ENCODE peak calls at places on chromosomes 1 and 21, in six cellular contexts. Y is uterus, V is adipocyte, L is A549, D is AG10803, A is lower leg skin. P is an unnamed sample.

GRCh38 chr1:222105393-222105737 is 363.5 kb upstream of the DUSP10 start:
- DNase-seq in Y (no peak), V (no peak), L (peak), D (no peak), A (no peak), P (no peak)

GRCh38 chr1:23004112-23004511 is 11.5 kb downstream of the TEX46 start:
- DNase-seq in Y (no peak), V (no peak), L (no peak), D (no peak), A (no peak), P (no peak)

GRCh38 chr1:117967900-117968299 is 38.4 kb downstream of the WDR3 start:
- DNase-seq in Y (no peak), V (peak), L (no peak), D (peak), A (no peak), P (no peak)

GRCh38 chr21:36640260-36641244 is 58.4 kb upstream of the SIM2 start:
- DNase-seq in Y (no peak), V (no peak), L (no peak), D (no peak), A (no peak), P (no peak)

GRCh38 chr1:172678990-172679772 is 20.3 kb downstream of the FASLG start:
- DNase-seq in Y (no peak), V (no peak), L (no peak), D (no peak), A (no peak), P (no peak)

GRCh38 chr1:25098717-25099116 is 133.6 kb downstream of the SYF2 start:
- DNase-seq in Y (no peak), V (no peak), L (no peak), D (no peak), A (no peak), P (no peak)

GRCh38 chr1:76868154-76868882 is 1.0 kb downstream of the ST6GALNAC5 start:
- DNase-seq in Y (peak), V (peak), L (peak), D (peak), A (no peak), P (peak)

GRCh38 chr1:218259800-218260199 is 25.3 kb upstream of the RRP15 start:
- DNase-seq in Y (no peak), V (no peak), L (peak), D (no peak), A (no peak), P (no peak)

GRCh38 chr1:116521186-116521585 is 49.6 kb downstream of the CD58 start:
- DNase-seq in Y (no peak), V (peak), L (no peak), D (peak), A (no peak), P (no peak)

GRCh38 chr1:33349778-33350610 is 29.1 kb upstream of the A3GALT2 start:
- DNase-seq in Y (peak), V (peak), L (peak), D (peak), A (peak), P (peak)

GRCh38 chr1:75985827-75986226 is 53.6 kb upstream of the ASB17 start:
- DNase-seq in Y (no peak), V (peak), L (peak), D (no peak), A (no peak), P (no peak)

GRCh38 chr1:171484760-171485374 is 463 bp upstream of the PRRC2C start:
- DNase-seq in Y (no peak), V (no peak), L (no peak), D (no peak), A (no peak), P (no peak)

GRCh38 chr1:22318279-22318983 is 133.2 kb upstream of the ZBTB40 start:
- DNase-seq in Y (no peak), V (no peak), L (no peak), D (no peak), A (peak), P (peak)

GRCh38 chr1:212692774-212693644 is 6.6 kb downstream of the BATF3 start:
- DNase-seq in Y (no peak), V (peak), L (peak), D (no peak), A (no peak), P (no peak)

GRCh38 chr1:231240531-231240882 is 505 bp upstream of the GNPAT start:
- DNase-seq in Y (no peak), V (peak), L (no peak), D (peak), A (no peak), P (no peak)

GRCh38 chr1:91729621-91730348 is 156.2 kb downstream of the TGFBR3 start:
- DNase-seq in Y (no peak), V (no peak), L (no peak), D (no peak), A (no peak), P (no peak)

GRCh38 chr1:207807395-207808321 is 55.8 kb downstream of the CD46 start:
- DNase-seq in Y (no peak), V (no peak), L (no peak), D (no peak), A (no peak), P (peak)

GRCh38 chr1:228668553-228669400 is 66.5 kb upstream of the RHOU start:
- DNase-seq in Y (no peak), V (peak), L (no peak), D (peak), A (no peak), P (no peak)

GRCh38 chr1:48249868-48250267 is 27.4 kb downstream of the SLC5A9 start:
- DNase-seq in Y (no peak), V (no peak), L (no peak), D (no peak), A (no peak), P (no peak)

GRCh38 chr1:919271-919872 is 4.4 kb upstream of the SAMD11 start:
- DNase-seq in Y (no peak), V (no peak), L (no peak), D (no peak), A (no peak), P (peak)

GRCh38 chr1:917466-918091 is 6.1 kb upstream of the SAMD11 start:
- DNase-seq in Y (peak), V (no peak), L (no peak), D (no peak), A (no peak), P (peak)

GRCh38 chr1:918353-918752 is 5.4 kb upstream of the SAMD11 start:
- DNase-seq in Y (no peak), V (no peak), L (no peak), D (no peak), A (no peak), P (peak)

GRCh38 chr1:920008-920407 is 3.7 kb upstream of the SAMD11 start:
- DNase-seq in Y (no peak), V (no peak), L (no peak), D (no peak), A (no peak), P (peak)

DNA sequence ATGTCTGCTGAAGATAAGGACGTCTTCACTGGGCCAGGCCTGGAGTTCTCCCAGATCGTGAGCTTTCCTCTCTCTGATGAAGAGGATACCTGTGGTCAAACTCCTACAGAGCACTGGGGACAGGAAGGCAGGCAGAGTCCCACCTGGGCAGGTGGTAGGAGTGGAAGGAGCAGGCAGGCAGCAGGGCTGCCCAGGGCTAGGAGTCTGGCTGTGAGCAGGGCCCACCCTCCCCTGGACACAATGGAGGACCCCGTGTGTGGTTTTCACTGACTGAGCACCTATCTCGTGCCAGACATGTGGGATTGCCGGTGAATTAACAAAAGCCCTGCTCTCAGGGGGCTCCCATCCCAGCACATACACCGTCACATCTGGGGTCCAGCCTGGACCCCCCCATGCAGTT is 4.9 kb upstream of the SAMD11 start:
- DNase-seq in Y (no peak), V (no peak), L (no peak), D (no peak), A (no peak), P (peak)
- H3K4me3 ChIP-seq in Y (no peak), V (no peak), L (no peak), D (no peak), A (no peak), P (no peak)

DNA sequence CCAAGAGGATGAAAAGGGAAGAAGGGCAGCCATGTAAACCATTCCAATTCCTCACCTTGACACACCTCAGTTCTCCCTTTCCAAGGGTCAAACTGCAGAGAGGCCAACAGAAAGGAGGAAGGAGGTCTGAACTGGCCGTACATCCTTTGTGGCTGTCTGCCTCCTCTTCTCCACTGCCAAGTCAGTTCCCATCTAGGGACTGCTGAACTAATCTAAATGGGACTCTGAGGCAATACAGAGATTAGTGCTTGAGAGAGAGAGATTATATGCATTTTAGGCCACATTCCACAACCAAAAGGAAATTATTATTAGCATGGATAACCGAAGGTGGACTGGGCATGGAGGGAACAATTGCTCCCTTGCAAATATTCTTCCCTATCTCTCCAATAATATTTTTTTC is 2.7 kb downstream of the ARHGEF11 start:
- DNase-seq in Y (no peak), V (peak), L (no peak), D (peak), A (no peak), P (no peak)
- H3K4me3 ChIP-seq in Y (peak), V (peak), L (no peak), D (peak), A (no peak), P (peak)

DNA sequence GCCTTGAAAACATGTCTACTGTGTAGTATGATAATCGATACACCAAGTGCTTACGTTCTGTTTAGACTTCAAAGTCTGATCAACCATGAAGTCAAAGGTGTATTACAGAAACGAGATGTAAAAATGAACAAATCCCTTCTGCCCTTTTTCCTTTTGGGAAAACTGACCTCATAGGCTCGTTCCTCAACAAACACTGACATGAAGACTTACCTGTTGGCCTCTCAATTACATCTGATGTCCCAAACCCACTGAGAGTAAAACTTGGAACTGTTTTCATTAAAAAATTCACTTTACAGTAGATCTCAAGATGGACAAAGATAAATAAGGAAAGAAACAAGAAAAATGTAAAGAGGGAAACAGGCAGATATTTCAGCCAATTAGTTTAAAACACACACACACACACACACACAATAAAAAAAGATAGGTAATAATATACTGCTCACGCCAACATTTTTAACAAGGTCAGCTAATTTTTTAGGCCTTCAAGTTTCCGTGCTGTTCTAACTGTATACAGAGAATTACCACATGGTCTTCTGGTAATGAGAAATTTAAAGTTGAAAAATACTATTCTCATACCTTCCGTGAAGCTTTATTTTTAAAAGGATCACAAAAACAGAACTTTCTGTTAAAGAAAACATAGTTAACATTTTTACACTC is 2.1 kb downstream of the HMGN1 start:
- DNase-seq in Y (no peak), V (no peak), L (no peak), D (no peak), A (no peak), P (no peak)
- H3K4me3 ChIP-seq in Y (peak), V (peak), L (peak), D (no peak), A (no peak), P (peak)

GRCh38 chr1:9197186-9198099 is 37.1 kb upstream of the H6PD start:
- DNase-seq in Y (no peak), V (no peak), L (no peak), D (no peak), A (no peak), P (no peak)
- H3K4me3 ChIP-seq in Y (no peak), V (peak), L (no peak), D (no peak), A (no peak), P (no peak)

GRCh38 chr1:37033355-37034291 is 692 bp downstream of the GRIK3 start:
- DNase-seq in Y (no peak), V (no peak), L (no peak), D (no peak), A (no peak), P (no peak)
- H3K4me3 ChIP-seq in Y (no peak), V (no peak), L (no peak), D (no peak), A (no peak), P (no peak)

DNA sequence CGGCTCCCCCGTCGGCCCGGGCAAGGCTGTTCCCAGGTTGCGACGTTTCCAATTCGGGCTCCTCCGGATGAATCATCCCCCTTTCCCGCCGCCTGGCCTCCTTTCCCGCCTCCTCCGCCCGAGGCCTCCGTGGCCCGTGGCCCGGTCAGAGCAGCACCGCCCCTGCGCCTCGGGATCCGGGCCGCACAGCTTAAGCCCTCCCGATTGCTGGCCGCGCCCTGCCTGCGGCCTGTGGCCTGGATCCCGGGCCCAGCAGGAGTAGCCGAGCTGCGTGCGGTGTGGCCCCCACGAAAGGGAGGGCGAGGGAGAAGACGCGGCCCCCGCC is 1.1 kb downstream of the TMEM200B start:
- DNase-seq in Y (peak), V (peak), L (no peak), D (peak), A (peak), P (no peak)
- H3K4me3 ChIP-seq in Y (peak), V (peak), L (no peak), D (peak), A (peak), P (peak)

DNA sequence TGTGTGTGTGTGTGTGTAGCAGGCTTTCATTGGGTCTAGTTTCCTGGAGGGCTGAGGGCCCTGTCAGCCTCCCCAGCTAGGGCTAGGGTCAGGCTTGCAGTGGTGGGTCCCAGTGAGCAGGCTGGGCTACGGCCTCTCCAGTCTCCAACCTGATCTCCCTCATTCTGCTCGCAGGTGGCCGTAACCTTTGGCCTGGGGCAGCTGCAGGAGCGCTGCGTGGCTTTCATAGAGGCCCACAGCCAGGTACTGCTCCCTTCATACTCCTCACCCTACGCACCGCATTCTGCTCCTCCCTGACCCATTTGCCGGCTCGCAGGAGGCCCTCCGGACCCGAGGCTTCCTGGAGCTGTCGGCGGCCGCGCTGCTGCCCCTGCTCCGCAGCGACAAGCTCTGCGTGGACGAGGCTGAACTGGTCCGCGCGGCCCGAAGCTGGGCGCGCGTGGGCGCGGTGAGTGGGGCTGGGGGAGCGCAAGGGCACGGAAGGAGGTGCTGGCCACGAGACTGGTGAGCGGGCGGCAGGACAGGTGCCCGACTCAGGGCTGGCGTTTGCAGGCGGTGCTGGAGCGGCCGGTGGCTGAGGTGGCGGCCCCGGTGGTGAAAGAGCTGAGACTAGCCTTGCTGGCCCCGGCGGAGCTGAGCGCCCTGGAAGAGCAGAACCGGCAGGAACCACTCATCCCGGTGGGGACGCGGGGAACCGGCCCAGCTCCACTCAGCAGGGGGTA is 4.7 kb downstream of the BTBD19 start:
- DNase-seq in Y (peak), V (no peak), L (no peak), D (no peak), A (peak), P (peak)
- H3K4me3 ChIP-seq in Y (peak), V (no peak), L (no peak), D (no peak), A (no peak), P (peak)

GRCh38 chr1:92834617-92835016 is 2.8 kb downstream of the RPL5 start:
- DNase-seq in Y (no peak), V (no peak), L (no peak), D (no peak), A (no peak), P (no peak)
- H3K4me3 ChIP-seq in Y (no peak), V (peak), L (peak), D (no peak), A (no peak), P (no peak)

P was measured in kidney.